ENCODE peak calls at places on chromosomes 6 and 20, in nine cellular contexts. M is esophagus muscularis mucosa, S is B cell, L is foreskin fibroblast, D is D721Med, Z is cardiac muscle cell, N is neural progenitor cell, I is upper lobe of right lung, W is pancreas. P is an unnamed sample.

GRCh38 chr6:161443868-161444267 is 170.0 kb upstream of the AGPAT4 start:
- DNase-seq in M (no peak), S (no peak), L (no peak), D (no peak), Z (no peak), N (peak), I (no peak), W (no peak), P (no peak)

GRCh38 chr6:81589465-81590313 is 162.8 kb downstream of the TENT5A start:
- DNase-seq in M (no peak), S (no peak), L (no peak), D (no peak), Z (peak), N (no peak), I (no peak), W (no peak), P (no peak)

GRCh38 chr20:44702776-44703175 is 12.4 kb upstream of the CCN5 start:
- DNase-seq in M (peak), S (peak), L (peak), D (no peak), Z (peak), N (no peak), I (peak), W (peak), P (peak)

GRCh38 chr6:7165736-7166296 is 58.1 kb downstream of the RREB1 start:
- DNase-seq in M (no peak), S (no peak), L (no peak), D (no peak), Z (no peak), N (peak), I (no peak), W (no peak), P (no peak)

GRCh38 chr6:131216277-131216676 is 81.0 kb downstream of the AKAP7 start:
- DNase-seq in M (no peak), S (no peak), L (no peak), D (no peak), Z (peak), N (no peak), I (no peak), W (no peak), P (no peak)

GRCh38 chr6:156954781-156955180 is 177.6 kb downstream of the ARID1B start:
- DNase-seq in M (no peak), S (no peak), L (no peak), D (no peak), Z (no peak), N (no peak), I (no peak), W (no peak), P (no peak)

GRCh38 chr6:85417336-85417735 is 32.5 kb upstream of the NT5E start:
- DNase-seq in M (no peak), S (no peak), L (peak), D (no peak), Z (no peak), N (no peak), I (no peak), W (no peak), P (no peak)

GRCh38 chr6:65638047-65638831 is 68.8 kb downstream of the EYS start:
- DNase-seq in M (no peak), S (no peak), L (no peak), D (no peak), Z (no peak), N (peak), I (no peak), W (no peak), P (peak)

GRCh38 chr20:658731-659291 is 5.8 kb upstream of the SRXN1 start:
- DNase-seq in M (no peak), S (no peak), L (no peak), D (no peak), Z (no peak), N (no peak), I (no peak), W (no peak), P (no peak)

GRCh38 chr20:63047267-63047666 is 40.5 kb upstream of the BHLHE23 start:
- DNase-seq in M (no peak), S (no peak), L (no peak), D (no peak), Z (no peak), N (no peak), I (no peak), W (no peak), P (no peak)

GRCh38 chr6:107670792-107671199 is 153.3 kb downstream of the SCML4 start:
- DNase-seq in M (no peak), S (peak), L (no peak), D (no peak), Z (peak), N (peak), I (no peak), W (no peak), P (no peak)

GRCh38 chr6:45432944-45433343 is 55.2 kb upstream of the SUPT3H start:
- DNase-seq in M (no peak), S (no peak), L (peak), D (no peak), Z (peak), N (no peak), I (no peak), W (no peak), P (peak)

GRCh38 chr6:150894935-150895686 is 29.6 kb downstream of the MTHFD1L start:
- DNase-seq in M (no peak), S (no peak), L (peak), D (no peak), Z (peak), N (peak), I (no peak), W (no peak), P (peak)

GRCh38 chr20:35663813-35664543 is 722 bp downstream of the CPNE1 start:
- DNase-seq in M (peak), S (peak), L (no peak), D (no peak), Z (peak), N (peak), I (peak), W (no peak), P (peak)

GRCh38 chr6:113457156-113457555 is 400.0 kb upstream of the MARCKS start:
- DNase-seq in M (no peak), S (no peak), L (peak), D (no peak), Z (peak), N (no peak), I (no peak), W (no peak), P (no peak)

GRCh38 chr6:47264775-47265184 is 44.9 kb downstream of the TNFRSF21 start:
- DNase-seq in M (no peak), S (no peak), L (no peak), D (no peak), Z (peak), N (no peak), I (no peak), W (no peak), P (no peak)

GRCh38 chr20:4435210-4435609 is 286.5 kb upstream of the PRND start:
- DNase-seq in M (no peak), S (no peak), L (peak), D (no peak), Z (no peak), N (no peak), I (no peak), W (no peak), P (no peak)

GRCh38 chr6:97282238-97282725 is 734 bp downstream of the MMS22L start:
- DNase-seq in M (no peak), S (no peak), L (no peak), D (no peak), Z (peak), N (peak), I (no peak), W (no peak), P (peak)

GRCh38 chr6:41053056-41053455 is at the start of gene APOBEC2:
- DNase-seq in M (no peak), S (no peak), L (no peak), D (no peak), Z (peak), N (peak), I (no peak), W (peak), P (no peak)

GRCh38 chr20:38825901-38826625 is 20.6 kb downstream of the PPP1R16B start:
- DNase-seq in M (no peak), S (no peak), L (peak), D (no peak), Z (peak), N (peak), I (no peak), W (no peak), P (peak)

GRCh38 chr6:14876778-14877613 is 368.9 kb upstream of the JARID2 start:
- DNase-seq in M (no peak), S (peak), L (peak), D (no peak), Z (peak), N (no peak), I (no peak), W (no peak), P (peak)

GRCh38 chr20:24980321-24981053 is 12.1 kb downstream of the APMAP start:
- DNase-seq in M (no peak), S (no peak), L (no peak), D (no peak), Z (no peak), N (no peak), I (peak), W (no peak), P (no peak)

GRCh38 chr6:14555804-14556203 is 438.2 kb downstream of the CD83 start:
- DNase-seq in M (no peak), S (no peak), L (no peak), D (no peak), Z (no peak), N (no peak), I (no peak), W (no peak), P (no peak)

GRCh38 chr6:105835373-105835772 is 250.8 kb upstream of the PRDM1 start:
- DNase-seq in M (peak), S (no peak), L (no peak), D (no peak), Z (no peak), N (peak), I (no peak), W (no peak), P (peak)
- TF ChIP-seq CTCF in M (peak), S (peak), L (peak), D (peak), Z (no peak), N (peak), I (peak), W (no peak), P (peak)

DNA sequence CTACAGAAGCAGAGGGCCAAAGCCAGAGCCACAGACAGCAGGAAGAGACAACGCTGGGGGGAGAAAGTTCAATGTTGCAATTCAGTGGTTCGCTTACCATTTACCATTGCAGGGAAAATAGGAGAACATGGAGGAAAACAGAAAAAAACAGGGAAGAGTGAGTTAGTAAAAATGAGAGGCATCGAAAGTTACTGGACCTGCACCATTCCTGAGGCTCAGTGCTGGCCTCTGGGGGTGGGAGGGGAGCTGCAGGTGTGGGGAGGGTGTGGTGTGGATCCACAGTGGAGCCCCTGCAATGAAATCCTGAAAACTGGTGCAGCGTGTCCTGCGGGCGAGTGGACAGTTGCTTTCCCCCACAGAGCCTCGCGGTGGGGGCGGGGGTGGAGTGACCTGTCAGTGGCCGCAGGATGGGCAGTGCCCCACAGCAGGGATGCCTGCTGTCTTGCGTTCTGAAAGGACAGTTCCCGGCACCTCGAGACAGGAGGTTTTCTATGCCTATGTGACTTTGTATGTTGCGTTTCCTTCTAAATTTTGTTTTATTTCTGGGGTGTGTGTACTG is 5.7 kb downstream of the TMEM181 start:
- DNase-seq in M (no peak), S (no peak), L (no peak), D (no peak), Z (no peak), N (no peak), I (no peak), W (no peak), P (no peak)
- TF ChIP-seq CTCF in M (no peak), S (no peak), L (no peak), D (no peak), Z (no peak), N (peak), I (no peak), W (no peak), P (no peak)

GRCh38 chr20:58378056-58378455 is 11.0 kb upstream of the VAPB start:
- DNase-seq in M (no peak), S (no peak), L (no peak), D (no peak), Z (no peak), N (no peak), I (no peak), W (no peak), P (no peak)

GRCh38 chr20:58375796-58376195 is 13.2 kb upstream of the VAPB start:
- DNase-seq in M (no peak), S (no peak), L (no peak), D (no peak), Z (no peak), N (peak), I (no peak), W (no peak), P (no peak)

GRCh38 chr20:58381627-58382026 is 7.4 kb upstream of the VAPB start:
- DNase-seq in M (no peak), S (no peak), L (no peak), D (no peak), Z (no peak), N (no peak), I (no peak), W (no peak), P (no peak)

GRCh38 chr20:58377017-58377416 is 12.0 kb upstream of the VAPB start:
- DNase-seq in M (no peak), S (no peak), L (no peak), D (no peak), Z (no peak), N (no peak), I (no peak), W (no peak), P (no peak)

DNA sequence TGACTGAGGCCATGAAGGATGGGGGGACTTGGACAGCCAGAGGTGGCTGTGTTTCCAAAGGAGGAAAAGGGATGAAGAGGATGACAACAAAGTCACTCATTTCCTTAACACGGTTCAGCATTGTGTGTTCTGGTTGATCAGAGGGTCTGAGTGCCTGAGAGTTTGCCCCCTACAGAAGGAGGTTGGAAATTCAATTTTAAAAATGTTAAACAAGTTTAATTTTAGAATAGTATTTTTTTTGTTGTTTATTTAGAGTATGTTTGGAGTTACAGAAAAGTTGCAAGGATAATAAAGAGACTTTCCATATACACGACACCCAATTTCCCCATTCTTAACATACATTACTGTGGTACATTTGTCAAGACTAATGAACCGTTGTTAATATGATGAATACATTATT is 10.3 kb upstream of the VAPB start:
- DNase-seq in M (no peak), S (no peak), L (no peak), D (no peak), Z (no peak), N (no peak), I (no peak), W (no peak), P (no peak)
- TF ChIP-seq CTCF in M (no peak), S (peak), L (no peak), D (no peak), Z (peak), N (peak), I (no peak), W (no peak), P (no peak)

GRCh38 chr20:15842872-15843271 is 730.4 kb downstream of the KIF16B start:
- DNase-seq in M (no peak), S (no peak), L (no peak), D (no peak), Z (no peak), N (no peak), I (no peak), W (no peak), P (no peak)
- TF ChIP-seq CTCF in M (no peak), S (peak), L (no peak), D (peak), Z (no peak), N (peak), I (no peak), W (no peak), P (no peak)

GRCh38 chr6:117270121-117270959 is 5.0 kb downstream of the VGLL2 start:
- DNase-seq in M (no peak), S (no peak), L (no peak), D (no peak), Z (peak), N (peak), I (no peak), W (peak), P (no peak)
- TF ChIP-seq CTCF in M (no peak), S (no peak), L (no peak), D (no peak), Z (no peak), N (peak), I (no peak), W (no peak), P (no peak)

DNA sequence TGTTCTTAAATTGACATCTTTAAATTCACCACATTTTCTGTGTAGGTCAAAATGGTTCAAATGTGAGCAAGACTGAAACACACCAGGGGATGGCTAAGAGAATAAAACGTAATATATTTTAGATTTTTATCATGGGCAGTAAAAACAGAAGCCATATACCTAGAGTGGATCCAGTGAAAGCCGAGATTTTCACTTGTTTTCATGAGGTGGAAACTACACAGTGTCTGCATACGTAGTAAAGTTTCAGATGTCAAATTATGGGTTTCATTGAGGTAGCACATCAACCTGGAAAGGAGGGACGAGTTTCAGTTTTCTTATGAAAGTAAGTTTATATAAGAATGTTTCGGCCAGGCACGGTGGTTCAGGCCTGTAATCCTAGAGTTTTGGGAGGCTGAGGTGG is 25.9 kb downstream of the METTL24 start:
- DNase-seq in M (no peak), S (no peak), L (no peak), D (no peak), Z (no peak), N (no peak), I (no peak), W (no peak), P (no peak)
- TF ChIP-seq CTCF in M (no peak), S (no peak), L (no peak), D (no peak), Z (no peak), N (no peak), I (no peak), W (no peak), P (no peak)

DNA sequence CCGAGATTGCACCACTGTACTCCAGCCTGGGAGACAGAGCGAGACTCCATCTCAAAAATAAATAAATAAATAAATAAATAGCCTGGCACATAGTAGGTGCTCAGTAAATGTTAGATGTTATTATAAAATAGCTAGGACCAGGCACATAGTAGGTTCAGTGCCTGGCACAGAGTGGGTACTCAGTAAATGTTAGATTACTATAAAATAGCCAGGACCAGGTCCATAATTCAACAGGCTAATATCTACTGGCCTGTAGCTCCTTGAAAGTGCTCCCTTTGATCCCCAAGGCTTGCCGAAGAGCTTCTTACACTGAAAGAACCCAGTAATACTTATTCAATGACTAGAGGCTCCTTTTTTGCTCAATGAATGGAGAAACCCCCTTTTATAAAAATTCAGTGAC is 215.1 kb upstream of the ZNF217 start:
- DNase-seq in M (no peak), S (no peak), L (no peak), D (no peak), Z (no peak), N (no peak), I (no peak), W (no peak), P (no peak)
- TF ChIP-seq CTCF in M (no peak), S (no peak), L (no peak), D (no peak), Z (no peak), N (no peak), I (no peak), W (no peak), P (no peak)

GRCh38 chr6:95866732-95867131 is 149.0 kb upstream of the FUT9 start:
- DNase-seq in M (no peak), S (no peak), L (no peak), D (no peak), Z (no peak), N (peak), I (no peak), W (no peak), P (peak)
- TF ChIP-seq CTCF in M (no peak), S (no peak), L (no peak), D (peak), Z (no peak), N (peak), I (no peak), W (peak), P (peak)

GRCh38 chr6:132734694-132735236 is 20.9 kb upstream of the VNN1 start:
- DNase-seq in M (no peak), S (no peak), L (peak), D (no peak), Z (peak), N (no peak), I (no peak), W (no peak), P (peak)
- TF ChIP-seq CTCF in M (peak), S (no peak), L (peak), D (no peak), Z (peak), N (peak), I (peak), W (no peak), P (peak)